ENCODE peak calls at places on chromosomes 13 and 19, in four cellular contexts. One of them, this sample, is unnamed.
A peak's percentile ranks its signal among the peaks of the same experiment; 100 is the strongest.

GRCh38 chr13:50731400-50731799 is 112.1 kb downstream of the DLEU7 start:
- DNase-seq in uterus: no peak
- DNase-seq in NCI-H1436: no peak
- DNase-seq in amygdala: no peak
- DNase-seq in this sample: no peak

GRCh38 chr13:109872864-109873263 is 86.5 kb upstream of the IRS2 start:
- DNase-seq in uterus: no peak
- DNase-seq in NCI-H1436: no peak
- DNase-seq in amygdala: no peak
- DNase-seq in this sample: no peak

GRCh38 chr19:41861098-41861768 is 1.2 kb downstream of the RPS19 start:
- DNase-seq in uterus: no peak
- DNase-seq in NCI-H1436: no peak
- DNase-seq in amygdala: no peak
- DNase-seq in this sample: no peak

GRCh38 chr19:51503891-51504290 is 2.3 kb upstream of the SIGLEC12 start:
- DNase-seq in uterus: no peak
- DNase-seq in NCI-H1436: no peak
- DNase-seq in amygdala: no peak
- DNase-seq in this sample: no peak

GRCh38 chr19:28521614-28522544 is 691.1 kb downstream of the UQCRFS1 start:
- DNase-seq in uterus: no peak
- DNase-seq in NCI-H1436: no peak
- DNase-seq in amygdala: no peak
- DNase-seq in this sample: no peak

GRCh38 chr13:44465318-44465717 is 91.7 kb downstream of the SERP2 start:
- DNase-seq in uterus: no peak
- DNase-seq in NCI-H1436: no peak
- DNase-seq in amygdala: no peak
- DNase-seq in this sample: no peak

GRCh38 chr19:49113762-49114629 is at the start of gene LIN7B:
- DNase-seq in uterus: peak; percentile 70
- DNase-seq in NCI-H1436: peak; percentile 73
- DNase-seq in amygdala: peak; percentile 23
- DNase-seq in this sample: peak; percentile 81

GRCh38 chr19:10706990-10707389 is 5.8 kb downstream of the QTRT1 start:
- DNase-seq in uterus: no peak
- DNase-seq in NCI-H1436: no peak
- DNase-seq in amygdala: no peak
- DNase-seq in this sample: no peak

GRCh38 chr19:16207490-16208025 is 9.8 kb downstream of the AP1M1 start:
- DNase-seq in uterus: no peak
- DNase-seq in NCI-H1436: no peak
- DNase-seq in amygdala: no peak
- DNase-seq in this sample: no peak

GRCh38 chr13:59771272-59771671 is 392.5 kb downstream of the DIAPH3 start:
- DNase-seq in uterus: no peak
- DNase-seq in NCI-H1436: no peak
- DNase-seq in amygdala: no peak
- DNase-seq in this sample: no peak

GRCh38 chr19:31181535-31181934 is 167.7 kb downstream of the TSHZ3 start:
- DNase-seq in uterus: no peak
- DNase-seq in NCI-H1436: no peak
- DNase-seq in amygdala: no peak
- DNase-seq in this sample: no peak

GRCh38 chr19:708154-709141 is at the start of gene PALM:
- DNase-seq in uterus: peak; percentile 47
- DNase-seq in NCI-H1436: peak; percentile 29
- DNase-seq in amygdala: no peak
- DNase-seq in this sample: peak; percentile 51

GRCh38 chr13:48501705-48502104 is 31.2 kb downstream of the RCBTB2 start:
- DNase-seq in uterus: no peak
- DNase-seq in NCI-H1436: no peak
- DNase-seq in amygdala: no peak
- DNase-seq in this sample: no peak

GRCh38 chr13:44437356-44438233 is 64.0 kb downstream of the SERP2 start:
- DNase-seq in uterus: no peak
- DNase-seq in NCI-H1436: peak; percentile 21
- DNase-seq in amygdala: no peak
- DNase-seq in this sample: no peak

GRCh38 chr13:27406178-27406939 is 18.1 kb upstream of the GTF3A start:
- DNase-seq in uterus: no peak
- DNase-seq in NCI-H1436: no peak
- DNase-seq in amygdala: no peak
- DNase-seq in this sample: no peak